ENCODE peak calls at places on chromosomes 7 and 10, in six cellular contexts. One of them, this sample, is unnamed.

GRCh38 chr7:81745706-81746105 is 24.1 kb downstream of the HGF start:
- DNase-seq in amniotic epithelial cell: no peak
- DNase-seq in fibroblast of pulmonary artery: no peak
- DNase-seq in amygdala: no peak
- DNase-seq in HAP-1: no peak
- DNase-seq in COR-L47: no peak
- DNase-seq in this sample: no peak

GRCh38 chr7:44914992-44915607 is 29.8 kb upstream of the PURB start:
- DNase-seq in amniotic epithelial cell: peak
- DNase-seq in fibroblast of pulmonary artery: no peak
- DNase-seq in amygdala: no peak
- DNase-seq in HAP-1: no peak
- DNase-seq in COR-L47: no peak
- DNase-seq in this sample: peak

GRCh38 chr7:33243319-33243881 is 114.0 kb downstream of the BBS9 start:
- DNase-seq in amniotic epithelial cell: peak
- DNase-seq in fibroblast of pulmonary artery: peak
- DNase-seq in amygdala: no peak
- DNase-seq in HAP-1: no peak
- DNase-seq in COR-L47: peak
- DNase-seq in this sample: no peak

GRCh38 chr7:43674559-43675436 is 54.5 kb downstream of the COA1 start:
- DNase-seq in amniotic epithelial cell: peak
- DNase-seq in fibroblast of pulmonary artery: peak
- DNase-seq in amygdala: no peak
- DNase-seq in HAP-1: no peak
- DNase-seq in COR-L47: no peak
- DNase-seq in this sample: no peak

GRCh38 chr7:55570939-55571338 is 1.4 kb downstream of the VOPP1 start:
- DNase-seq in amniotic epithelial cell: peak
- DNase-seq in fibroblast of pulmonary artery: peak
- DNase-seq in amygdala: no peak
- DNase-seq in HAP-1: no peak
- DNase-seq in COR-L47: no peak
- DNase-seq in this sample: no peak

GRCh38 chr7:70303309-70303708 is 705.0 kb downstream of the AUTS2 start:
- DNase-seq in amniotic epithelial cell: no peak
- DNase-seq in fibroblast of pulmonary artery: no peak
- DNase-seq in amygdala: no peak
- DNase-seq in HAP-1: no peak
- DNase-seq in COR-L47: no peak
- DNase-seq in this sample: no peak

GRCh38 chr7:105178177-105178576 is 164.2 kb downstream of the KMT2E start:
- DNase-seq in amniotic epithelial cell: no peak
- DNase-seq in fibroblast of pulmonary artery: no peak
- DNase-seq in amygdala: no peak
- DNase-seq in HAP-1: no peak
- DNase-seq in COR-L47: no peak
- DNase-seq in this sample: no peak

GRCh38 chr7:151053751-151054150 is 3.9 kb downstream of the CDK5 start:
- DNase-seq in amniotic epithelial cell: no peak
- DNase-seq in fibroblast of pulmonary artery: no peak
- DNase-seq in amygdala: no peak
- DNase-seq in HAP-1: no peak
- DNase-seq in COR-L47: no peak
- DNase-seq in this sample: no peak

GRCh38 chr10:129788211-129788610 is 175.9 kb downstream of the EBF3 start:
- DNase-seq in amniotic epithelial cell: no peak
- DNase-seq in fibroblast of pulmonary artery: no peak
- DNase-seq in amygdala: no peak
- DNase-seq in HAP-1: no peak
- DNase-seq in COR-L47: no peak
- DNase-seq in this sample: no peak

GRCh38 chr10:30812018-30812851 is 182.7 kb upstream of the LYZL2 start:
- DNase-seq in amniotic epithelial cell: peak
- DNase-seq in fibroblast of pulmonary artery: peak
- DNase-seq in amygdala: peak
- DNase-seq in HAP-1: no peak
- DNase-seq in COR-L47: no peak
- DNase-seq in this sample: no peak

GRCh38 chr10:68897336-68897741 is 3.8 kb upstream of the DDX50 start:
- DNase-seq in amniotic epithelial cell: peak
- DNase-seq in fibroblast of pulmonary artery: peak
- DNase-seq in amygdala: no peak
- DNase-seq in HAP-1: peak
- DNase-seq in COR-L47: peak
- DNase-seq in this sample: peak

GRCh38 chr7:111364413-111364812 is 197.9 kb downstream of the IMMP2L start:
- DNase-seq in amniotic epithelial cell: peak
- DNase-seq in fibroblast of pulmonary artery: peak
- DNase-seq in amygdala: no peak
- DNase-seq in HAP-1: peak
- DNase-seq in COR-L47: no peak
- DNase-seq in this sample: no peak

GRCh38 chr7:50369408-50370026 is 65.0 kb downstream of the IKZF1 start:
- DNase-seq in amniotic epithelial cell: no peak
- DNase-seq in fibroblast of pulmonary artery: peak
- DNase-seq in amygdala: no peak
- DNase-seq in HAP-1: peak
- DNase-seq in COR-L47: peak
- DNase-seq in this sample: peak

GRCh38 chr7:154241988-154242387 is 189.8 kb downstream of the DPP6 start:
- DNase-seq in amniotic epithelial cell: no peak
- DNase-seq in fibroblast of pulmonary artery: no peak
- DNase-seq in amygdala: no peak
- DNase-seq in HAP-1: no peak
- DNase-seq in COR-L47: no peak
- DNase-seq in this sample: no peak

GRCh38 chr10:78529262-78529661 is 495.6 kb downstream of the RPS24 start:
- DNase-seq in amniotic epithelial cell: no peak
- DNase-seq in fibroblast of pulmonary artery: no peak
- DNase-seq in amygdala: no peak
- DNase-seq in HAP-1: no peak
- DNase-seq in COR-L47: no peak
- DNase-seq in this sample: no peak

GRCh38 chr7:51016546-51016945 is 233.8 kb upstream of the GRB10 start:
- DNase-seq in amniotic epithelial cell: no peak
- DNase-seq in fibroblast of pulmonary artery: no peak
- DNase-seq in amygdala: no peak
- DNase-seq in HAP-1: no peak
- DNase-seq in COR-L47: no peak
- DNase-seq in this sample: no peak

GRCh38 chr7:1444214-1444924 is 14.9 kb downstream of the MICALL2 start:
- DNase-seq in amniotic epithelial cell: no peak
- DNase-seq in fibroblast of pulmonary artery: no peak
- DNase-seq in amygdala: no peak
- DNase-seq in HAP-1: no peak
- DNase-seq in COR-L47: no peak
- DNase-seq in this sample: no peak

GRCh38 chr7:28986723-28987122 is 28.6 kb upstream of the TRIL start:
- DNase-seq in amniotic epithelial cell: peak
- DNase-seq in fibroblast of pulmonary artery: peak
- DNase-seq in amygdala: no peak
- DNase-seq in HAP-1: no peak
- DNase-seq in COR-L47: no peak
- DNase-seq in this sample: no peak

GRCh38 chr10:123442901-123443300 is 223.3 kb upstream of the GPR26 start:
- DNase-seq in amniotic epithelial cell: no peak
- DNase-seq in fibroblast of pulmonary artery: no peak
- DNase-seq in amygdala: no peak
- DNase-seq in HAP-1: no peak
- DNase-seq in COR-L47: no peak
- DNase-seq in this sample: no peak

GRCh38 chr10:35546824-35547225 is 58.3 kb upstream of the GJD4 start:
- DNase-seq in amniotic epithelial cell: peak
- DNase-seq in fibroblast of pulmonary artery: peak
- DNase-seq in amygdala: no peak
- DNase-seq in HAP-1: peak
- DNase-seq in COR-L47: no peak
- DNase-seq in this sample: no peak

GRCh38 chr10:3330687-3331086 is 158.1 kb upstream of the PITRM1 start:
- DNase-seq in amniotic epithelial cell: peak
- DNase-seq in fibroblast of pulmonary artery: peak
- DNase-seq in amygdala: no peak
- DNase-seq in HAP-1: no peak
- DNase-seq in COR-L47: no peak
- DNase-seq in this sample: no peak

GRCh38 chr7:881441-882234 is 5.3 kb downstream of the GET4 start:
- DNase-seq in amniotic epithelial cell: no peak
- DNase-seq in fibroblast of pulmonary artery: no peak
- DNase-seq in amygdala: no peak
- DNase-seq in HAP-1: no peak
- DNase-seq in COR-L47: peak
- DNase-seq in this sample: no peak

GRCh38 chr10:114648368-114648767 is 9.7 kb downstream of the ABLIM1 start:
- DNase-seq in amniotic epithelial cell: peak
- DNase-seq in fibroblast of pulmonary artery: peak
- DNase-seq in amygdala: no peak
- DNase-seq in HAP-1: no peak
- DNase-seq in COR-L47: no peak
- DNase-seq in this sample: no peak

GRCh38 chr10:127216786-127217185 is 20.4 kb upstream of the INSYN2A start:
- DNase-seq in amniotic epithelial cell: no peak
- DNase-seq in fibroblast of pulmonary artery: no peak
- DNase-seq in amygdala: no peak
- DNase-seq in HAP-1: no peak
- DNase-seq in COR-L47: no peak
- DNase-seq in this sample: no peak

GRCh38 chr7:91347288-91347687 is 83.1 kb downstream of the FZD1 start:
- DNase-seq in amniotic epithelial cell: no peak
- DNase-seq in fibroblast of pulmonary artery: peak
- DNase-seq in amygdala: no peak
- DNase-seq in HAP-1: no peak
- DNase-seq in COR-L47: no peak
- DNase-seq in this sample: no peak

GRCh38 chr10:49745756-49746155 is 16.4 kb downstream of the OGDHL start:
- DNase-seq in amniotic epithelial cell: no peak
- DNase-seq in fibroblast of pulmonary artery: no peak
- DNase-seq in amygdala: no peak
- DNase-seq in HAP-1: no peak
- DNase-seq in COR-L47: no peak
- DNase-seq in this sample: no peak

GRCh38 chr7:12287886-12288285 is 76.8 kb downstream of the TMEM106B start:
- DNase-seq in amniotic epithelial cell: no peak
- DNase-seq in fibroblast of pulmonary artery: no peak
- DNase-seq in amygdala: no peak
- DNase-seq in HAP-1: peak
- DNase-seq in COR-L47: peak
- DNase-seq in this sample: no peak

GRCh38 chr10:43871545-43871944 is 222.9 kb upstream of the ZNF32 start:
- DNase-seq in amniotic epithelial cell: no peak
- DNase-seq in fibroblast of pulmonary artery: no peak
- DNase-seq in amygdala: no peak
- DNase-seq in HAP-1: no peak
- DNase-seq in COR-L47: no peak
- DNase-seq in this sample: no peak

GRCh38 chr10:75191821-75192568 is 18.6 kb upstream of the VDAC2 start:
- DNase-seq in amniotic epithelial cell: peak
- DNase-seq in fibroblast of pulmonary artery: peak
- DNase-seq in amygdala: no peak
- DNase-seq in HAP-1: no peak
- DNase-seq in COR-L47: no peak
- DNase-seq in this sample: no peak

GRCh38 chr10:841535-841934 is 90.0 kb downstream of the LARP4B start:
- DNase-seq in amniotic epithelial cell: no peak
- DNase-seq in fibroblast of pulmonary artery: no peak
- DNase-seq in amygdala: no peak
- DNase-seq in HAP-1: no peak
- DNase-seq in COR-L47: no peak
- DNase-seq in this sample: no peak

GRCh38 chr10:127991543-127992255 is 84.8 kb downstream of the PTPRE start:
- DNase-seq in amniotic epithelial cell: no peak
- DNase-seq in fibroblast of pulmonary artery: no peak
- DNase-seq in amygdala: no peak
- DNase-seq in HAP-1: no peak
- DNase-seq in COR-L47: no peak
- DNase-seq in this sample: no peak

GRCh38 chr7:137151056-137151731 is 192.3 kb downstream of the PTN start:
- DNase-seq in amniotic epithelial cell: peak
- DNase-seq in fibroblast of pulmonary artery: peak
- DNase-seq in amygdala: no peak
- DNase-seq in HAP-1: no peak
- DNase-seq in COR-L47: no peak
- DNase-seq in this sample: no peak

GRCh38 chr7:107201795-107202450 is 33.1 kb downstream of the HBP1 start:
- DNase-seq in amniotic epithelial cell: peak
- DNase-seq in fibroblast of pulmonary artery: peak
- DNase-seq in amygdala: no peak
- DNase-seq in HAP-1: peak
- DNase-seq in COR-L47: peak
- DNase-seq in this sample: peak

GRCh38 chr7:40611472-40611871 is 476.7 kb downstream of the SUGCT start:
- DNase-seq in amniotic epithelial cell: no peak
- DNase-seq in fibroblast of pulmonary artery: no peak
- DNase-seq in amygdala: no peak
- DNase-seq in HAP-1: no peak
- DNase-seq in COR-L47: no peak
- DNase-seq in this sample: no peak

GRCh38 chr10:43284341-43284910 is 17.6 kb upstream of the RASGEF1A start:
- DNase-seq in amniotic epithelial cell: peak
- DNase-seq in fibroblast of pulmonary artery: peak
- DNase-seq in amygdala: no peak
- DNase-seq in HAP-1: peak
- DNase-seq in COR-L47: no peak
- DNase-seq in this sample: no peak

GRCh38 chr10:47402681-47403301 is 18.7 kb upstream of the ZNF488 start:
- DNase-seq in amniotic epithelial cell: peak
- DNase-seq in fibroblast of pulmonary artery: peak
- DNase-seq in amygdala: no peak
- DNase-seq in HAP-1: no peak
- DNase-seq in COR-L47: no peak
- DNase-seq in this sample: no peak

GRCh38 chr7:6078548-6078947 is 47.4 kb downstream of the ANKRD61 start:
- DNase-seq in amniotic epithelial cell: no peak
- DNase-seq in fibroblast of pulmonary artery: no peak
- DNase-seq in amygdala: no peak
- DNase-seq in HAP-1: no peak
- DNase-seq in COR-L47: no peak
- DNase-seq in this sample: no peak

This sample was measured in germinal center.